ENCODE peak calls at places on chromosome 16, in eight cellular contexts. Y, P, F, L, C, T, S and G are unnamed samples.

GRCh38 chr16:4138735-4139134 is 22.5 kb upstream of the ADCY9 start:
- DNase-seq in P (no peak), F (no peak), L (no peak), C (no peak), Y (no peak), T (no peak), S (no peak), G (no peak)

GRCh38 chr16:67514382-67514828 is 14.2 kb upstream of the RIPOR1 start:
- DNase-seq in F (peak; percentile 90), T (peak; percentile 95), L (peak; percentile 57), C (peak; percentile 50), S (peak; percentile 69), P (no peak), Y (peak; percentile 38), G (peak; percentile 28)

GRCh38 chr16:86508947-86509758 is 1.2 kb upstream of the FOXF1 start:
- DNase-seq in Y (no peak), P (peak; percentile 86), S (no peak), F (peak; percentile 39), L (no peak), C (no peak), T (no peak), G (no peak)

GRCh38 chr16:77387075-77387474 is 47.8 kb downstream of the ADAMTS18 start:
- DNase-seq in L (no peak), S (no peak), P (no peak), Y (no peak), T (no peak), C (no peak), F (no peak), G (no peak)

GRCh38 chr16:12267491-12267890 is 291.0 kb downstream of the SNX29 start:
- DNase-seq in L (no peak), S (no peak), P (no peak), T (no peak), Y (no peak), C (no peak), F (no peak), G (no peak)

GRCh38 chr16:76676356-76676755 is 399.2 kb downstream of the CNTNAP4 start:
- DNase-seq in T (no peak), P (no peak), Y (no peak), C (no peak), F (no peak), L (no peak), S (no peak), G (no peak)

GRCh38 chr16:84503751-84504395 is 586 bp downstream of the MEAK7 start:
- DNase-seq in L (no peak), P (peak; percentile 57), F (no peak), S (no peak), T (no peak), C (no peak), Y (no peak), G (no peak)

GRCh38 chr16:58854392-58854791 is 120.3 kb upstream of the GOT2 start:
- DNase-seq in S (no peak), Y (no peak), P (no peak), F (no peak), T (no peak), L (no peak), C (no peak), G (no peak)

GRCh38 chr16:73735954-73736353 is 560.7 kb upstream of the PSMD7 start:
- DNase-seq in P (no peak), Y (no peak), C (no peak), S (no peak), L (no peak), T (no peak), F (no peak), G (no peak)